ENCODE peak calls at places on chromosomes 16 and 17, in five cellular contexts. E is endodermal cell, D is gastrocnemius medialis, L is tibial nerve, Z is choroid plexus epithelial cell. G is an unnamed sample.

GRCh38 chr16:3115561-3115960 is 3.2 kb downstream of the ZNF205 start:
- DNase-seq in L (no peak), E (peak; percentile 81), D (no peak), Z (no peak), G (no peak)

GRCh38 chr16:21268236-21268635 is 9.9 kb downstream of the CRYM start:
- DNase-seq in L (no peak), Z (no peak), D (no peak), E (no peak), G (no peak)

GRCh38 chr16:64012166-64012565 is 1109.7 kb downstream of the CDH11 start:
- DNase-seq in L (no peak), E (no peak), Z (peak; percentile 7), D (no peak), G (no peak)

GRCh38 chr17:60554377-60554788 is 28.3 kb upstream of the APPBP2 start:
- DNase-seq in D (no peak), E (no peak), L (no peak), Z (peak; percentile 97), G (no peak)

GRCh38 chr16:3756113-3756512 is 38.8 kb upstream of the TRAP1 start:
- DNase-seq in D (no peak), E (no peak), L (no peak), Z (no peak), G (no peak)

GRCh38 chr17:20263595-20263994 is 203.7 kb downstream of the LGALS9B start:
- DNase-seq in D (no peak), E (no peak), Z (peak; percentile 60), L (no peak), G (peak; percentile 53)

GRCh38 chr17:34638526-34639260 is 59.3 kb downstream of the TMEM132E start:
- DNase-seq in E (no peak), Z (no peak), D (no peak), L (no peak), G (no peak)

GRCh38 chr17:58413684-58414083 is 3.6 kb downstream of the RNF43 start:
- DNase-seq in Z (no peak), L (no peak), D (no peak), E (no peak), G (no peak)

GRCh38 chr17:76495663-76496400 is 5.4 kb downstream of the RHBDF2 start:
- DNase-seq in Z (no peak), E (no peak), L (no peak), D (no peak), G (no peak)

GRCh38 chr16:28984619-28985135 is at the start of gene LAT:
- DNase-seq in Z (no peak), D (no peak), E (no peak), L (no peak), G (no peak)

GRCh38 chr17:58318065-58318481 is 10.5 kb downstream of the TSPOAP1 start:
- DNase-seq in L (no peak), E (peak; percentile 41), D (no peak), Z (no peak), G (peak; percentile 8)

GRCh38 chr16:16045311-16045710 is 95.9 kb downstream of the ABCC1 start:
- DNase-seq in E (no peak), D (no peak), Z (peak; percentile 13), L (no peak), G (no peak)

GRCh38 chr17:58936295-58936694 is 170.4 kb downstream of the TRIM37 start:
- DNase-seq in Z (no peak), E (no peak), L (no peak), D (no peak), G (no peak)

GRCh38 chr16:86027366-86028126 is 128.6 kb downstream of the IRF8 start:
- DNase-seq in L (no peak), Z (no peak), D (no peak), E (peak; percentile 14), G (no peak)

GRCh38 chr17:19016297-19016696 is 11.7 kb upstream of the FAM83G start:
- DNase-seq in Z (no peak), E (no peak), L (no peak), D (no peak), G (no peak)

GRCh38 chr16:10611825-10612342 is 31.5 kb upstream of the EMP2 start:
- DNase-seq in D (no peak), L (no peak), Z (no peak), E (no peak), G (no peak)

GRCh38 chr16:11530171-11530940 is 56.4 kb downstream of the LITAF start:
- DNase-seq in L (no peak), Z (no peak), E (peak; percentile 48), D (no peak), G (no peak)

GRCh38 chr17:39671651-39672521 is 3.6 kb downstream of the PNMT start:
- DNase-seq in L (no peak), D (peak; percentile 62), E (peak; percentile 92), Z (peak; percentile 54), G (no peak)

GRCh38 chr16:84356591-84357116 is 11.7 kb upstream of the ATP2C2 start:
- DNase-seq in Z (no peak), D (no peak), E (no peak), L (peak; percentile 28), G (no peak)
- H3K4me3 ChIP-seq in Z (no peak overlapping the region), D (no peak overlapping the region), E (no peak overlapping the region), L (no peak overlapping the region), G (no peak overlapping the region)

DNA sequence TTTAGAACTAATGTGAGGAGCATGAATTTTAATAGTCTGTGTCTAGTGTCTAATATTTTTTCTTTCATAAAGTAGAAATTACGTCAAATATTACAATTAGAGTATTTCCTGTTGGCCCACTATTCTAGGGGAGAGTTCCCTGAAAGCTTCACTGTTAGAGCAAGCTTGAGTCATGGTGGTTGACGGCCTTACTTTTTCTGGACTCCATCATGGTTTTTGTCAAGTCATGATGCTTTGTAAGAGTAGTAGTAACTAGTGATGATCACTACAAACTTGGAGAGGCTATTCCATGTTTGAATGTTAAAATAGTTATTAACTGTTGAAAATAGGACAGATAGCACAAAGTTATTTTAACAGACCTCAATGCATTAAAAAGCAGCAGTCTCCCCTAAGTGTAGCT is 1.7 kb downstream of the PSMD11 start:
- DNase-seq in E (no peak), Z (peak; percentile 30), D (no peak), L (no peak), G (no peak)
- H3K4me3 ChIP-seq in E (peak overlapping the region; percentile 91), Z (no peak overlapping the region), D (peak overlapping the region; percentile 90), L (peak overlapping the region; percentile 93), G (no peak overlapping the region)

GRCh38 chr17:9705745-9706144 is 60.4 kb downstream of the USP43 start:
- DNase-seq in L (no peak), D (no peak), E (no peak), Z (peak; percentile 30), G (no peak)
- H3K4me3 ChIP-seq in L (no peak overlapping the region), D (no peak overlapping the region), E (no peak overlapping the region), Z (no peak overlapping the region), G (no peak overlapping the region)

DNA sequence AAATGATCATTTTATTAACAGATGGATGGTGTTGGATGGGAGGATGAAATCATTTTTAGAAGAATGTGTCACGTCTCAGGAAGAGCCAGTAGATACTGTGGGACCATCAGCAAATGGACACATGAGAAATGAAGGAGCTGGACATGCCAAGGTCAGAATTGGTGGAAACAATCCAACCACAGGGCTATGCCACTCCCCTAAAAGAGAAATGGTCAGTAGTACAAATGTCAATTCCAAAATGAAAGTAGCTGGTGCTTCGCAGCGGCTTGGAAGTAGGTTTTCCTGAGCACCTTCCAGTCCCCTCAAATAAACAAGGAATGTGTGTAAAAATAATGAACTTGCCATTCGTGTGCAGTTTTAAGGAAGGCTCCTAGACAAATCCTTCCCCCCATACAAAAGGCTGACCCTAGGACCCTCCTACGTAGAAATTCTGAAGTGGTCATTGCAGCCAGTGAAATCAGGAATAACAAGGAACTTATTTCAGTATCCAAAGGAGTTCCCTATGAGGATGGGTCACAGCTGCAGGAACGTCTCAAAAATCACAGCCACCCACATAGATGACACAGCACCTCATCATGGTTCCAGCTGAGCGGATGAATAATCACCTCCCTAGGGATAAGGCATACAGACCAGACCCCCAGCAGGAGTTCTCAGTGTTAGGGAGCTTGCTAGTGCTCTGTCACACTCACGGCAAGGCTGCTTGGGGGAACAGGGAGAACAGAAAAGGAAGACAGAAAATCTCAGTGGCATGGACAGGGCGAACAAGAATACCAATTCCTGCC is 239.2 kb downstream of the HS3ST3A1 start:
- DNase-seq in D (no peak), L (no peak), E (peak; percentile 56), Z (peak; percentile 47), G (no peak)
- H3K4me3 ChIP-seq in D (no peak overlapping the region), L (no peak overlapping the region), E (no peak overlapping the region), Z (peak overlapping the region; percentile 22), G (no peak overlapping the region)

GRCh38 chr17:73953206-73954033 is 250.1 kb upstream of the RPL38 start:
- DNase-seq in D (no peak), L (no peak), Z (no peak), E (peak; percentile 17), G (no peak)
- H3K4me3 ChIP-seq in D (no peak overlapping the region), L (no peak overlapping the region), Z (no peak overlapping the region), E (no peak overlapping the region), G (no peak overlapping the region)

GRCh38 chr17:74430706-74431567 is 951 bp upstream of the GPRC5C start:
- DNase-seq in L (peak; percentile 47), Z (peak; percentile 46), E (peak; percentile 92), D (peak; percentile 97), G (peak; percentile 91)
- H3K4me3 ChIP-seq in L (peak overlapping the region; percentile 52), Z (peak overlapping the region; percentile 26), E (peak overlapping the region; percentile 86), D (peak overlapping the region; percentile 79), G (peak overlapping the region; percentile 41)

G was measured in uterus.